ENCODE peak calls at places on chromosomes 16 and 17, in six cellular contexts. U is stimulated activated CD8-positive, alpha-beta memory T cell treated with anti-CD3 and anti-CD28 coated beads, Interleukin-12 subunit alpha, Interleukin-12 subunit beta, amount 100 ng/mL, for 4 hours; J is suprapubic skin; C is NCI-H510A; O is EL; M is substantia nigra. X is an unnamed sample.

GRCh38 chr17:76327689-76328088 is 19.6 kb upstream of the QRICH2 start:
- DNase-seq in J (no peak), C (no peak), U (no peak), M (no peak), O (no peak), X (no peak)

GRCh38 chr17:36611345-36612072 is 10.1 kb downstream of the MRM1 start:
- DNase-seq in U (no peak), O (peak), C (no peak), J (no peak), M (no peak), X (peak)

GRCh38 chr16:57261806-57262205 is 16.7 kb downstream of the ARL2BP start:
- DNase-seq in C (no peak), M (no peak), O (no peak), J (peak), U (no peak), X (no peak)

GRCh38 chr17:45170976-45171337 is 9.3 kb downstream of the HEXIM2 start:
- DNase-seq in U (no peak), M (peak), O (no peak), C (no peak), J (peak), X (peak)

GRCh38 chr17:67239597-67239996 is 5.4 kb downstream of the HELZ start:
- DNase-seq in U (no peak), C (no peak), O (peak), M (no peak), J (no peak), X (peak)

GRCh38 chr17:7477392-7478275 is 1.8 kb downstream of the ZBTB4 start:
- DNase-seq in C (no peak), M (peak), O (peak), J (no peak), U (peak), X (peak)

GRCh38 chr17:48504953-48505352 is 25.9 kb downstream of the HOXB1 start:
- DNase-seq in J (no peak), U (no peak), M (no peak), O (no peak), C (no peak), X (no peak)

GRCh38 chr17:67442787-67443624 is 65.9 kb downstream of the PITPNC1 start:
- DNase-seq in J (no peak), O (no peak), C (no peak), M (peak), U (no peak), X (no peak)

GRCh38 chr17:32946375-32947135 is 18.6 kb downstream of the TMEM98 start:
- DNase-seq in J (no peak), M (no peak), O (no peak), U (no peak), C (no peak), X (no peak)

GRCh38 chr16:46839986-46840443 is 9.0 kb upstream of the C16orf87 start:
- DNase-seq in C (no peak), O (no peak), J (no peak), M (no peak), U (no peak), X (no peak)

GRCh38 chr17:18948476-18949006 is 3.4 kb upstream of the SLC5A10 start:
- DNase-seq in O (no peak), U (no peak), J (no peak), C (no peak), M (no peak), X (no peak)

GRCh38 chr17:73691321-73691766 is 47.1 kb upstream of the SDK2 start:
- DNase-seq in C (no peak), U (no peak), O (no peak), M (no peak), J (no peak), X (no peak)

GRCh38 chr16:48617711-48618148 is 7.8 kb upstream of the N4BP1 start:
- DNase-seq in M (peak), O (peak), U (no peak), C (no peak), J (no peak), X (peak)

GRCh38 chr16:81315271-81316175 is 761 bp downstream of the GAN start:
- DNase-seq in C (peak), O (peak), U (peak), J (peak), M (peak), X (peak)

GRCh38 chr17:74353446-74354060 is 8.1 kb downstream of the BTBD17 start:
- DNase-seq in C (no peak), J (no peak), U (no peak), M (no peak), O (no peak), X (no peak)

X was measured in RPMI7951.